ENCODE peak calls at places on chromosomes 11 and 22, in eight cellular contexts. Q is nucleus accumbens; F is activated CD4-positive, CD25-positive, alpha-beta regulatory T cell; E is lower leg skin; Y is NCI-H1092; Z is gastrocnemius medialis; B is mesothelial cell of epicardium; D is substantia nigra. A is an unnamed sample.

GRCh38 chr11:131441398-131441797 is 71.0 kb downstream of the NTM start:
- DNase-seq in D (no peak), Y (no peak), E (no peak), B (no peak), Z (no peak), Q (no peak), F (no peak), A (no peak)

GRCh38 chr11:1293619-1294015 is 15.8 kb downstream of the TOLLIP start:
- DNase-seq in Y (no peak), D (no peak), Q (no peak), Z (peak), F (no peak), B (no peak), E (no peak), A (no peak)

GRCh38 chr11:36211735-36212430 is 77.3 kb downstream of the COMMD9 start:
- DNase-seq in Q (no peak), Y (no peak), F (no peak), E (no peak), Z (no peak), B (no peak), D (peak), A (no peak)

GRCh38 chr11:45560153-45560934 is 105.1 kb downstream of the CHST1 start:
- DNase-seq in Q (no peak), B (no peak), E (no peak), D (no peak), F (no peak), Y (peak), Z (peak), A (no peak)

GRCh38 chr11:130383363-130384168 is 44.8 kb downstream of the ADAMTS8 start:
- DNase-seq in B (no peak), Y (peak), Q (no peak), F (no peak), D (no peak), E (no peak), Z (peak), A (no peak)

GRCh38 chr22:26914786-26915185 is 257.4 kb downstream of the MIAT start:
- DNase-seq in E (no peak), Q (no peak), Y (no peak), D (no peak), B (no peak), Z (no peak), F (no peak), A (no peak)

GRCh38 chr11:22561283-22561682 is 64.3 kb downstream of the FANCF start:
- DNase-seq in Q (no peak), E (no peak), D (no peak), Z (no peak), B (no peak), F (no peak), Y (no peak), A (no peak)

GRCh38 chr11:80627364-80627763 is 1186.5 kb upstream of the TENM4 start:
- DNase-seq in B (no peak), Y (no peak), Q (no peak), F (no peak), Z (no peak), E (no peak), D (no peak), A (no peak)

GRCh38 chr11:16817321-16817720 is 78.9 kb downstream of the C11orf58 start:
- DNase-seq in Q (no peak), Z (no peak), F (no peak), B (no peak), E (no peak), D (peak), Y (no peak), A (no peak)

GRCh38 chr11:61826930-61827572 is 1.0 kb upstream of the FADS2 start:
- DNase-seq in F (no peak), Q (no peak), Z (no peak), E (no peak), Y (peak), B (no peak), D (no peak), A (no peak)

GRCh38 chr11:111792955-111793500 is 26.8 kb upstream of the PPP2R1B start:
- DNase-seq in Z (no peak), D (no peak), B (no peak), F (no peak), Q (no peak), E (no peak), Y (no peak), A (no peak)

GRCh38 chr11:128467610-128468041 is 119.7 kb downstream of the ETS1 start:
- DNase-seq in E (peak), Y (no peak), F (no peak), B (no peak), D (no peak), Q (no peak), Z (peak), A (no peak)

GRCh38 chr11:44574620-44575287 is 9.3 kb downstream of the CD82 start:
- DNase-seq in F (no peak), E (peak), B (no peak), Q (no peak), D (no peak), Z (no peak), Y (no peak), A (no peak)

GRCh38 chr22:24554316-24555159 is at the start of gene GUCD1:
- DNase-seq in Y (peak), E (peak), B (peak), D (no peak), Q (peak), Z (peak), F (no peak), A (no peak)

GRCh38 chr11:65547446-65548125 is 10.6 kb downstream of the LTBP3 start:
- DNase-seq in E (no peak), Q (no peak), F (no peak), B (no peak), Z (no peak), D (no peak), Y (no peak), A (no peak)

GRCh38 chr11:95512177-95512576 is 277.4 kb downstream of the FAM76B start:
- DNase-seq in D (no peak), E (peak), Q (no peak), F (no peak), Z (peak), B (no peak), Y (no peak), A (no peak)

GRCh38 chr11:107705027-107705426 is 6.8 kb downstream of the SLN start:
- DNase-seq in Z (peak), F (no peak), Q (no peak), Y (no peak), E (peak), D (no peak), B (no peak), A (no peak)

GRCh38 chr22:35376728-35377472 is 4.0 kb upstream of the HMOX1 start:
- DNase-seq in Q (peak), D (peak), E (peak), F (no peak), B (peak), Y (peak), Z (peak), A (no peak)

GRCh38 chr11:10374386-10374785 is 69.5 kb downstream of the ADM start:
- DNase-seq in Y (no peak), F (no peak), E (no peak), Q (no peak), B (no peak), D (no peak), Z (no peak), A (no peak)

GRCh38 chr11:6604081-6604626 is 580 bp downstream of the ILK start:
- DNase-seq in F (peak), D (peak), E (peak), Z (no peak), Y (no peak), Q (peak), B (peak), A (no peak)

GRCh38 chr22:26592368-26593015 is 2.6 kb upstream of the TPST2 start:
- DNase-seq in D (no peak), Q (no peak), B (no peak), Y (no peak), F (no peak), E (no peak), Z (no peak), A (no peak)